ENCODE peak calls at places on chromosomes 5 and 9, in five cellular contexts. D, B, C, K and A are unnamed samples.

GRCh38 chr5:84383296-84383815 is 1.3 kb downstream of the EDIL3 start:
- DNase-seq in K (no peak), C (no peak), B (no peak), D (no peak), A (no peak)

GRCh38 chr5:96297867-96298266 is 135.2 kb downstream of the PCSK1 start:
- DNase-seq in D (no peak), K (peak), B (no peak), C (no peak), A (no peak)

GRCh38 chr5:145846087-145846486 is 10.9 kb upstream of the PRELID2 start:
- DNase-seq in B (no peak), K (no peak), D (no peak), C (no peak), A (no peak)

GRCh38 chr9:126756238-126756637 is 48.6 kb upstream of the ZBTB43 start:
- DNase-seq in C (no peak), K (no peak), B (no peak), D (no peak), A (no peak)

GRCh38 chr5:173238312-173239232 is 3.6 kb upstream of the NKX2-5 start:
- DNase-seq in D (no peak), B (no peak), C (no peak), K (no peak), A (no peak)

GRCh38 chr5:93078082-93079038 is 502.7 kb downstream of the NR2F1-AS1 start:
- DNase-seq in C (no peak), D (no peak), K (peak), B (no peak), A (no peak)

GRCh38 chr5:176133289-176133870 is 104.8 kb upstream of the SIMC1 start:
- DNase-seq in K (no peak), B (no peak), C (no peak), D (no peak), A (no peak)

GRCh38 chr9:136634904-136635303 is 27.8 kb upstream of the EGFL7 start:
- DNase-seq in K (no peak), B (no peak), D (no peak), C (no peak), A (no peak)

GRCh38 chr5:41754857-41755256 is 115.4 kb downstream of the OXCT1 start:
- DNase-seq in D (no peak), B (no peak), C (peak), K (no peak), A (no peak)

GRCh38 chr5:73448072-73448432 is 525 bp downstream of the FOXD1 start:
- DNase-seq in D (no peak), K (no peak), B (no peak), C (no peak), A (peak)

GRCh38 chr9:78115073-78115472 is 83.5 kb upstream of the GNAQ start:
- DNase-seq in D (no peak), K (no peak), C (peak), B (peak), A (no peak)

GRCh38 chr9:126326228-126327015 is at the start of gene MVB12B:
- DNase-seq in C (no peak), B (peak), D (no peak), K (no peak), A (peak)